ENCODE peak calls at places on chromosome X, in ten cellular contexts. T, E, N, O, J, L, Q, M, D and S are unnamed samples.

GRCh38 chrX:130981836-130982235 is 76.3 kb upstream of the ARHGAP36 start:
- DNase-seq in L (no peak), T (no peak), D (no peak), N (no peak), M (no peak), Q (no peak), E (no peak), J (no peak), O (no peak), S (no peak)

GRCh38 chrX:67636532-67636931 is 92.7 kb downstream of the AR start:
- DNase-seq in M (no peak), Q (no peak), D (no peak), J (no peak), N (no peak), O (no peak), E (no peak), L (no peak), T (no peak), S (no peak)

GRCh38 chrX:21926527-21927278 is 13.8 kb upstream of the SMS start:
- DNase-seq in N (no peak), O (no peak), J (no peak), L (no peak), D (peak), T (no peak), M (no peak), Q (no peak), E (no peak), S (no peak)

GRCh38 chrX:108268434-108269080 is 169.7 kb downstream of the COL4A6 start:
- DNase-seq in M (no peak), J (peak), E (no peak), T (no peak), D (no peak), O (no peak), Q (no peak), L (no peak), N (no peak), S (no peak)

GRCh38 chrX:21975827-21976226 is 35.3 kb downstream of the SMS start:
- DNase-seq in J (no peak), O (no peak), Q (no peak), L (no peak), T (no peak), N (no peak), D (no peak), M (no peak), E (no peak), S (peak)

GRCh38 chrX:111041018-111041462 is 55.0 kb upstream of the PAK3 start:
- DNase-seq in E (no peak), O (no peak), D (no peak), J (no peak), Q (no peak), T (peak), L (no peak), N (peak), M (no peak), S (no peak)

GRCh38 chrX:69192603-69193002 is 27.4 kb upstream of the PJA1 start:
- DNase-seq in E (no peak), J (no peak), L (no peak), N (no peak), T (no peak), O (no peak), M (no peak), Q (no peak), D (no peak), S (no peak)

GRCh38 chrX:123277821-123278220 is 93.7 kb downstream of the GRIA3 start:
- DNase-seq in Q (no peak), O (no peak), E (no peak), D (no peak), N (no peak), J (no peak), T (no peak), M (no peak), L (no peak), S (no peak)

GRCh38 chrX:106220177-106220576 is 52.1 kb downstream of the PWWP3B start:
- DNase-seq in E (no peak), O (no peak), J (no peak), N (no peak), D (no peak), Q (no peak), L (no peak), M (no peak), T (no peak), S (no peak)

GRCh38 chrX:130828641-130829040 is 74.4 kb downstream of the ENOX2 start:
- DNase-seq in N (no peak), O (no peak), T (no peak), M (no peak), E (no peak), D (no peak), J (no peak), Q (no peak), L (no peak), S (no peak)

GRCh38 chrX:8870411-8870810 is 69.2 kb upstream of the FAM9A start:
- DNase-seq in E (no peak), M (no peak), N (no peak), Q (no peak), D (no peak), T (no peak), L (no peak), J (no peak), O (no peak), S (no peak)

GRCh38 chrX:154411981-154412340 is 622 bp downstream of the TAFAZZIN start:
- DNase-seq in N (peak), M (no peak), E (peak), L (peak), D (peak), Q (peak), J (peak), T (peak), O (peak), S (peak)
- TF ChIP-seq POLR2A in N (peak), M (no peak), E (peak), L (peak), D (no peak), Q (no peak), J (no peak), T (no peak), O (no peak), S (no peak)

GRCh38 chrX:152991123-152991522 is 2.8 kb downstream of the PNMA5 start:
- DNase-seq in T (no peak), M (no peak), D (no peak), O (no peak), J (no peak), N (no peak), L (no peak), E (no peak), Q (no peak), S (no peak)

GRCh38 chrX:152992120-152992519 is 1.8 kb downstream of the PNMA5 start:
- DNase-seq in E (no peak), N (no peak), T (no peak), L (no peak), Q (no peak), J (no peak), D (no peak), M (no peak), O (no peak), S (no peak)

GRCh38 chrX:152989292-152989658 is 4.6 kb downstream of the PNMA5 start:
- DNase-seq in N (no peak), O (no peak), E (no peak), J (no peak), M (no peak), L (no peak), T (no peak), Q (no peak), D (no peak), S (no peak)

GRCh38 chrX:152987801-152988200 is 6.1 kb downstream of the PNMA5 start:
- DNase-seq in L (no peak), T (no peak), Q (no peak), O (no peak), D (no peak), M (no peak), J (no peak), E (no peak), N (no peak), S (no peak)

GRCh38 chrX:152988536-152989291 is 5.2 kb downstream of the PNMA5 start:
- DNase-seq in T (no peak), L (no peak), E (no peak), J (no peak), M (no peak), Q (no peak), D (no peak), O (no peak), N (no peak), S (no peak)
- TF ChIP-seq POLR2A in T (no peak), L (no peak), E (no peak), J (no peak), M (no peak), Q (no peak), D (no peak), O (no peak), N (no peak), S (no peak)

DNA sequence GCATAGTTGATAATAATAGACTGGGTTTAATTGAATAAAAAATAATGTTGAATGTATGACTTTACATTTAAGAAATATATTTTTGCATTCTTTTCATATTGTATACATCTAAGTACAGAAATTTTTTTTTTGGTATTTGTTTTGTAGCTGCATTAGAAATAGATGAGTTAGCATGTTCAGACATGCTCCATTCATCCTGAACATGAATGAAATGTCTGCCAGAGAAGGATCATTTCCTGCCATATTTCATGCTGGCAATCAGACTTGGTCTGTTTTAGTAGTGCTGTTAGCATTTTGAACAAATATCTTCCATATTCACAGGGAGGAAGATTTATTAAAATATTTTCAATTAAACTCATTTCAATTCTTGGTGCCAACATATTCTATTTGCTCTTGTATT is 98.9 kb downstream of the FRMPD4 start:
- DNase-seq in J (no peak), M (no peak), T (no peak), L (no peak), D (no peak), Q (no peak), O (no peak), N (no peak), E (no peak), S (no peak)
- TF ChIP-seq POLR2A in J (no peak), M (no peak), T (no peak), L (no peak), D (no peak), Q (no peak), O (no peak), N (no peak), E (no peak), S (no peak)

GRCh38 chrX:10156199-10157031 is at the start of gene CLCN4:
- DNase-seq in N (peak), Q (no peak), O (no peak), E (peak), J (peak), L (peak), M (no peak), D (no peak), T (peak), S (peak)
- TF ChIP-seq POLR2A in N (no peak), Q (no peak), O (no peak), E (no peak), J (no peak), L (no peak), M (no peak), D (no peak), T (no peak), S (peak)

GRCh38 chrX:13091111-13091765 is 46.8 kb upstream of the FAM9C start:
- DNase-seq in D (no peak), M (no peak), Q (no peak), L (no peak), N (no peak), J (no peak), O (no peak), E (no peak), T (no peak), S (no peak)

GRCh38 chrX:13087322-13088154 is 43.1 kb upstream of the FAM9C start:
- DNase-seq in N (no peak), J (no peak), T (no peak), L (no peak), M (no peak), E (peak), Q (no peak), D (no peak), O (no peak), S (no peak)

GRCh38 chrX:13088155-13088485 is 43.7 kb upstream of the FAM9C start:
- DNase-seq in J (no peak), L (no peak), O (no peak), T (no peak), M (no peak), N (no peak), Q (no peak), D (no peak), E (no peak), S (no peak)

GRCh38 chrX:13092455-13092941 is 48.1 kb upstream of the FAM9C start:
- DNase-seq in E (peak), N (peak), L (no peak), O (no peak), M (no peak), J (peak), T (no peak), D (no peak), Q (no peak), S (no peak)

GRCh38 chrX:13090261-13091110 is 46.1 kb upstream of the FAM9C start:
- DNase-seq in Q (no peak), J (no peak), T (peak), N (no peak), E (no peak), O (no peak), D (peak), L (no peak), M (no peak), S (peak)
- TF ChIP-seq POLR2A in Q (no peak), J (no peak), T (no peak), N (no peak), E (no peak), O (no peak), D (no peak), L (no peak), M (no peak), S (no peak)

GRCh38 chrX:129781134-129782014 is 1.6 kb downstream of the SASH3 start:
- DNase-seq in J (peak), Q (peak), D (no peak), E (peak), M (no peak), T (no peak), O (no peak), N (peak), L (peak), S (no peak)

GRCh38 chrX:129782706-129783105 is 3.0 kb downstream of the SASH3 start:
- DNase-seq in Q (no peak), O (no peak), D (no peak), L (no peak), J (no peak), M (no peak), E (no peak), T (no peak), N (no peak), S (no peak)

GRCh38 chrX:129785160-129785947 is 5.6 kb downstream of the SASH3 start:
- DNase-seq in L (no peak), J (no peak), O (peak), N (no peak), T (no peak), M (no peak), Q (no peak), E (no peak), D (no peak), S (no peak)

GRCh38 chrX:129782015-129782495 is 2.3 kb downstream of the SASH3 start:
- DNase-seq in E (no peak), N (no peak), D (no peak), O (no peak), L (no peak), M (no peak), J (no peak), Q (no peak), T (no peak), S (no peak)

GRCh38 chrX:129783176-129783776 is 3.5 kb downstream of the SASH3 start:
- DNase-seq in D (no peak), E (no peak), J (no peak), O (no peak), T (no peak), Q (no peak), N (no peak), M (no peak), L (no peak), S (no peak)
- TF ChIP-seq POLR2A in D (no peak), E (no peak), J (no peak), O (no peak), T (no peak), Q (no peak), N (no peak), M (no peak), L (no peak), S (no peak)

GRCh38 chrX:63560601-63561218 is 209.6 kb upstream of the SPIN4 start:
- DNase-seq in M (peak), D (peak), N (peak), E (peak), J (peak), T (peak), L (peak), O (peak), Q (peak), S (peak)
- TF ChIP-seq POLR2A in M (peak), D (peak), N (no peak), E (no peak), J (no peak), T (no peak), L (no peak), O (no peak), Q (peak), S (peak)

DNA sequence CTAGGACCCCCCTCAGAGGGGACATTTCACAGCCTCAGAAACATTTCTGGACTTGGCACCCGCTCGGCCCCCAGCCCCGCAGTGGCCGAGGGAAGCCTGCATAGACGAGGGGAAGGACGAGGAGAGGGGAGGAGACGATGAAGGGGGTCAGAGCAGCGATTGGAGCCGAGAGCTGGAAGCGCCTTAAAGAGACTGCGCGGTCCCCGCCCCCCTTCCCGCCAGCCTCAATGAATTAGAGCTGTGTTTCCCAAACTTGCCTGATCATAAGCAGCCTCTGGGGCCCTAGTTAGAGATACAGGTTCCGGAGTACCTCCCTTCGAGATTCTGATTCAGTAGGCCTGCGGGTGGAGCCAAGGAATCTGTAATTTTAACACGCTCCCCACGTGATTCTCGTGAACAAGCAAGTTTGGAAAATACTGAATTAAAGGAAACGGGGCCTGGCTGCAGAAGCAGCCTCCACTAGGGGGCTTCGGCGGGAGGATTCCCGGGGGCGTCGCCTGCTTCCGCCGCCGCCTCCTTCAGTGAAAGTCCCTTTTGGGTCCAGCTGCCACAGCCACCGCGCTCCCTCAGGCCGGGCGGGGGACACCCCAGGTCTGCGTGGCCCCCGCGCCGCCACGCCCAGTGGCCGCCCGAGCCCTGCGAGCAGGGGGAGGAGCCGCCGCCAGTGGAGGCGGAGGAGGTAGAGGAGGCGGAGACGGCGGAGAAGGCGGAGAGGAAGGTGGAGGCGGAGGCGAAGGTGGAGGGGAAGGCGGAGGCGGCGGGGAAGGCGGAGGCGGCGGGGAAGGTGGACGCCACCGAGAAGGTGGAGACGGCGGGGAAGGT is at the start of gene USP27X:
- DNase-seq in J (peak), D (peak), L (peak), E (peak), Q (peak), T (peak), O (peak), N (peak), M (peak), S (peak)
- TF ChIP-seq POLR2A in J (no peak), D (no peak), L (peak), E (peak), Q (no peak), T (no peak), O (no peak), N (peak), M (no peak), S (no peak)

DNA sequence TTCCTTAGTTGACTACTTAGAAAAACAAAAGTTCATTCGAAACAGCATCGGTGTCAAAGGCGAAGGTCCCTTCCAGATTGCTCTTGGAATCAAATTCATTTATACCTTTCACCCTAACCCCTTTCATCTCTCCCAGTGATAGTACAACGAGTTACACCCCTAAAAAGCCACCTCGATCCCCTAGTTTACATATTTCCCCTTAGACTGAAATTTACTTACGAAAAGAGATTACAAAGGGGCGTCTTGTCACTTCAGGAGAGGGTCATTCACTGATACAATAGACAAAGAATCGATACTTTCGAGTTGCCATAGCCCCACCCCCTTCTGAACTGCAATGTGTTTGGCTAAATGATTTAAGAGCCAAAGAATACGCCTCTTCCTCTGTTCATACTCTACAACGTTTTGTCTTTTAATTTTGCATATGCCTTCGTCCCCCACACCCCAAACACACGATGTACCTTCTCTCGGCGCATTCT is 88.3 kb downstream of the HPRT1 start:
- DNase-seq in T (no peak), N (no peak), L (no peak), D (peak), M (no peak), J (no peak), O (no peak), Q (no peak), E (no peak), S (peak)
- TF ChIP-seq POLR2A in T (no peak), N (no peak), L (no peak), D (peak), M (no peak), J (no peak), O (no peak), Q (no peak), E (no peak), S (no peak)

GRCh38 chrX:72621163-72621562 is 48.5 kb upstream of the HDAC8 start:
- DNase-seq in J (no peak), T (no peak), O (no peak), L (no peak), D (no peak), Q (no peak), E (no peak), N (no peak), M (no peak), S (no peak)

GRCh38 chrX:72621619-72622485 is 49.2 kb upstream of the HDAC8 start:
- DNase-seq in J (no peak), O (no peak), M (no peak), T (no peak), E (no peak), D (no peak), N (no peak), Q (no peak), L (no peak), S (no peak)

GRCh38 chrX:72624194-72624593 is 51.6 kb upstream of the HDAC8 start:
- DNase-seq in E (no peak), T (no peak), J (no peak), N (no peak), D (no peak), M (no peak), Q (no peak), L (no peak), O (no peak), S (no peak)

DNA sequence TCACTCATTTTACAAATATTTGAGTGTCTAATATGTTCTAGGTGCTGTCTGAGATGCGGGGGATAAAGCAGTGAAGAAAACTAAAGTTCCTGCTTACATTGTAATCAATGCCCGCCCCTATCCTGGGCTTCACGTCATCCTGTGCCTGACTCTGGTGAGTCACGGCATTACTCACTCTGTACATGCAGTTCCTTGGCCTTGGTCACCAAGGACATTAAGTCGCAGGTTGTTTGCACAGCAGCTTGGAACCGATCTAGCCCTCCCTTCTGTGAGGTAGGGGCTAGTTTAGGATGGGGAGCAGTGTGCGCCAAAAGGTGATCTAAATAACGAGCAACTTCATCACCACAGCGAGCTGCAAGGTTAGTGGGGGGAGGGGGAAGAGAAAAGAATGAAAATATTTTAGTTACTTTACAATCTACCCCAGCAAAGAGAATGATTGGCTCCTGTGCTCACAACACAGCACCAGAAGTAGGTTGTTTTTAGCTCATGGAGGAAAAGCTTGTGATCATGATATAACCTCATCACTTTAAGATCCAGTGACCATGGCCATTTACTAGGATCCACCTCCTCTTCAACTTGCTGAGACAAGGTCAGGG is 48.0 kb upstream of the HDAC8 start:
- DNase-seq in D (peak), M (no peak), O (no peak), J (no peak), E (peak), N (peak), L (peak), Q (no peak), T (peak), S (no peak)
- TF ChIP-seq POLR2A in D (no peak), M (no peak), O (no peak), J (no peak), E (no peak), N (no peak), L (peak), Q (no peak), T (no peak), S (no peak)